ENCODE peak calls at places on chromosome 6, in five cellular contexts. A is uterus, D is tibial nerve, E is stomach, R is IMR-90. L is an unnamed sample.
A peak's percentile ranks its signal among the peaks of the same experiment; 100 is the strongest.

GRCh38 chr6:408599-409102 is 17.1 kb downstream of the IRF4 start:
- DNase-seq in A (no peak), D (no peak), E (no peak), R (peak; percentile 38), L (no peak)

GRCh38 chr6:139777202-139777970 is 402.9 kb upstream of the CITED2 start:
- DNase-seq in A (no peak), D (no peak), E (no peak), R (no peak), L (no peak)

GRCh38 chr6:111469543-111469942 is 13.5 kb downstream of the REV3L start:
- DNase-seq in A (no peak), D (no peak), E (no peak), R (no peak), L (peak; percentile 24)

GRCh38 chr6:106648651-106649308 is 19.4 kb downstream of the QRSL1 start:
- DNase-seq in A (no peak), D (no peak), E (no peak), R (no peak), L (no peak)

GRCh38 chr6:37696841-37697735 is 595 bp downstream of the MDGA1 start:
- DNase-seq in A (peak; percentile 31), D (no peak), E (peak; percentile 30), R (no peak), L (no peak)

GRCh38 chr6:158561938-158562337 is 2.0 kb downstream of the TMEM181 start:
- DNase-seq in A (no peak), D (no peak), E (no peak), R (no peak), L (no peak)

GRCh38 chr6:5351552-5351951 is 90.2 kb downstream of the FARS2 start:
- DNase-seq in A (no peak), D (no peak), E (no peak), R (no peak), L (no peak)

GRCh38 chr6:163494279-163494727 is 79.8 kb downstream of the QKI start:
- DNase-seq in A (no peak), D (no peak), E (no peak), R (no peak), L (no peak)

GRCh38 chr6:146295695-146296094 is 247.9 kb upstream of the RAB32 start:
- DNase-seq in A (no peak), D (no peak), E (no peak), R (no peak), L (no peak)

GRCh38 chr6:43668151-43669028 is 19.2 kb downstream of the MRPS18A start:
- DNase-seq in A (peak; percentile 44), D (no peak), E (peak; percentile 69), R (peak; percentile 36), L (peak; percentile 31)

GRCh38 chr6:157229733-157230132 is 93.6 kb downstream of the TMEM242 start:
- DNase-seq in A (no peak), D (no peak), E (no peak), R (no peak), L (no peak)

GRCh38 chr6:111759836-111760785 is 113.1 kb downstream of the FYN start:
- DNase-seq in A (no peak), D (no peak), E (no peak), R (peak; percentile 97), L (no peak)

GRCh38 chr6:24988562-24988961 is 52.8 kb upstream of the RIPOR2 start:
- DNase-seq in A (no peak), D (no peak), E (no peak), R (no peak), L (no peak)

GRCh38 chr6:156585859-156586258 is 191.3 kb upstream of the ARID1B start:
- DNase-seq in A (no peak), D (no peak), E (no peak), R (no peak), L (no peak)

GRCh38 chr6:6688951-6689350 is 100.4 kb downstream of the LY86 start:
- DNase-seq in A (no peak), D (no peak), E (no peak), R (no peak), L (no peak)

GRCh38 chr6:159788276-159788675 is 1.1 kb downstream of the TCP1 start:
- DNase-seq in A (no peak), D (no peak), E (no peak), R (no peak), L (no peak)

GRCh38 chr6:4575724-4576123 is 200.5 kb upstream of the CDYL start:
- DNase-seq in A (no peak), D (no peak), E (no peak), R (peak; percentile 24), L (no peak)

GRCh38 chr6:45187841-45188240 is 140.3 kb upstream of the RUNX2 start:
- DNase-seq in A (no peak), D (no peak), E (no peak), R (peak; percentile 55), L (no peak)

GRCh38 chr6:15449001-15449400 is 203.1 kb downstream of the JARID2 start:
- DNase-seq in A (no peak), D (no peak), E (no peak), R (no peak), L (no peak)

GRCh38 chr6:74068945-74069570 is 373.1 kb downstream of the CD109 start:
- DNase-seq in A (no peak), D (no peak), E (no peak), R (peak; percentile 93), L (no peak)

GRCh38 chr6:1609662-1610496 is at the start of gene FOXC1:
- DNase-seq in A (peak; percentile 87), D (peak; percentile 88), E (peak; percentile 85), R (peak; percentile 94), L (peak; percentile 13)
- H3K27ac ChIP-seq in A (peak within 1 kb of the TSS; percentile 89), D (peak within 1 kb of the TSS; percentile 95), E (peak within 1 kb of the TSS; percentile 83), R (peak within 1 kb of the TSS; percentile 99), L (no peak within 1 kb of the TSS)

GRCh38 chr6:137097526-137097925 is 52.8 kb upstream of the IL20RA start:
- DNase-seq in A (no peak), D (no peak), E (no peak), R (no peak), L (no peak)

GRCh38 chr6:137095093-137095492 is 50.3 kb upstream of the IL20RA start:
- DNase-seq in A (no peak), D (no peak), E (no peak), R (no peak), L (no peak)

GRCh38 chr6:137097057-137097456 is 52.3 kb upstream of the IL20RA start:
- DNase-seq in A (no peak), D (no peak), E (no peak), R (no peak), L (no peak)

GRCh38 chr6:137094411-137095008 is 49.7 kb upstream of the IL20RA start:
- DNase-seq in A (peak; percentile 56), D (peak; percentile 71), E (peak; percentile 47), R (peak; percentile 67), L (peak; percentile 48)

GRCh38 chr6:137095651-137096238 is 51.0 kb upstream of the IL20RA start:
- DNase-seq in A (no peak), D (no peak), E (no peak), R (no peak), L (no peak)
- H3K27ac ChIP-seq in A (no peak overlapping the region), D (no peak overlapping the region), E (no peak overlapping the region), R (no peak overlapping the region), L (peak overlapping the region; percentile 56)

GRCh38 chr6:122007366-122007765 is 392.1 kb upstream of the HSF2 start:
- DNase-seq in A (no peak), D (no peak), E (no peak), R (peak; percentile 43), L (no peak)
- H3K27ac ChIP-seq in A (no peak overlapping the region), D (no peak overlapping the region), E (no peak overlapping the region), R (no peak overlapping the region), L (no peak overlapping the region)

DNA sequence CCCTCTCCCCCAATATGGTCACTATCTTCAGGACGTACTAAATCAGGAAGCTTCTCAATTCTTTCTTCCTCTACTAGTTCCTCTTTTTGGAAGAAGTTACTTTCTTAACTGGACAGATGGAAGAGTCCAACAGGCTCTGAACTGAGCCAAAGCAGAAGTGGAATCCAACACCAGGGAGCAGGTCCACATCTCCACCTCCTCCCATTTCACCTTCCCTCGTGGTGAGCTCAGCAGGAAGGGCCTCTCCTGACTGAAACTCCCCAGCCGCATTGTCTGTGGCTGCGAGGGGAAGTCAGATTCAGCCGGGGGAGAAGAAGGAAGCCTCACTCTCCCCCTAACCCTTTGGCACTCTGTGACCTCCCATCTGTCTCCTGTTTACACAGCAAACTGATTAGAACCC is 63.8 kb upstream of the UST start:
- DNase-seq in A (no peak), D (no peak), E (no peak), R (no peak), L (no peak)
- H3K27ac ChIP-seq in A (no peak overlapping the region), D (no peak overlapping the region), E (no peak overlapping the region), R (no peak overlapping the region), L (no peak overlapping the region)

GRCh38 chr6:75418233-75418632 is 75.4 kb downstream of the FILIP1 start:
- DNase-seq in A (no peak), D (no peak), E (no peak), R (no peak), L (no peak)
- H3K27ac ChIP-seq in A (no peak overlapping the region), D (no peak overlapping the region), E (no peak overlapping the region), R (no peak overlapping the region), L (no peak overlapping the region)

DNA sequence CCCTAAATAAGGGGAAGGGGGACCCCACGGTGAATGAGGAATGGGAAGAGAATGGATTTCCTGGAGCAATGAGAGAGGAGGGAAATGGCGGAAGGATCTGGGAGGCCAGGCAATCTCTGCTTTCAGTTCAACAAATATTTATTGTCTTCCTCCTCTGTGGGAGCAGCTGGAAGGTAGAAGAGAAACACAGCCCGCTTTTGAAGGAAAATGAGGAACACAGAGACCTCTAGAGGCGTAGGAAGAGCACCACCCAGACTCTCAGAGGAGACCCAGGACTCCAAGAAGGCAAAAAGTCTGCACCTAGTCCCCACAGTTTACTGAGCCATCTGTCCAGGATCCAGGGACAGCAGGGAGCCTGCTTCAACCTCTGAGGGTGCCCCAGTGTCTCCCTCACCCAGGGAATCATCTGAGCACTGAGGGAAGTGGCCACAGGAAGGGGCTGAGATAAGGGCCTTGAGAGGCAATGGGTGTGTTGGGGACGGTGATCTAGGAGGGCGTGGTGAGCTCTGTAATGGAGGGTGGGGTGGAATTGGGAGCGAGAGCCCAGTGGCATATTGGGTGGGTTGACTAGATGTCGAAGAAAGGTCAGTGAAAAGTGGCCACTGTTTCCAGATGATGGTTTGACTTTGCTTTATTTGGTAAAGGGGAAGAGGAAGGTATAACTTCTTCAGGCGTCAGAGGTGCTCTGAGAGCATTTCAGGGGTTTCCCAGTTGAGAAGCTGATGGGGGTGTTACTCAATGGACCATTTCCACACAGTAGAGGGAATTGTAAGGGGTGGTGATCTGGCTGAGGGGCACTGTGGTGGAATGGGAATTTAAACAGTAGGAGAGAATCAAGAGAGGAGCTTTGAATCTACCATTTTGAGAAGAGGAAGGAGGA is 610 bp downstream of the PSORS1C1 start:
- DNase-seq in A (no peak), D (no peak), E (no peak), R (peak; percentile 42), L (no peak)
- H3K27ac ChIP-seq in A (peak overlapping the region; percentile 92), D (peak overlapping the region; percentile 79), E (peak overlapping the region; percentile 84), R (peak overlapping the region; percentile 29), L (peak overlapping the region; percentile 94)